ENCODE peak calls at places on chromosomes 7 and 10, in five cellular contexts. O, H, P, S and U are unnamed samples.

GRCh38 chr7:91609525-91609924 is 271.0 kb downstream of the MTERF1 start:
- DNase-seq in O (no peak), H (no peak), P (no peak), S (no peak), U (no peak)

GRCh38 chr10:44309939-44310761 is 74.7 kb downstream of the CXCL12 start:
- DNase-seq in O (no peak), H (no peak), P (no peak), S (no peak), U (no peak)

GRCh38 chr7:47591089-47591654 is 9.3 kb upstream of the TNS3 start:
- DNase-seq in O (no peak), H (no peak), P (no peak), S (no peak), U (no peak)

GRCh38 chr7:140646931-140647647 is 6.5 kb upstream of the DENND2A start:
- DNase-seq in O (no peak), H (no peak), P (no peak), S (no peak), U (no peak)

GRCh38 chr10:113214331-113214730 is 264.3 kb downstream of the TCF7L2 start:
- DNase-seq in O (no peak), H (no peak), P (no peak), S (no peak), U (no peak)

GRCh38 chr10:55631071-55631654 is 729.9 kb downstream of the ZWINT start:
- DNase-seq in O (peak; percentile 39), H (peak; percentile 67), P (peak; percentile 32), S (peak; percentile 73), U (peak; percentile 80)

GRCh38 chr7:77474756-77475155 is 58.6 kb upstream of the GSAP start:
- DNase-seq in O (no peak), H (no peak), P (no peak), S (no peak), U (no peak)

GRCh38 chr7:134947329-134947728 is 39.0 kb upstream of the AGBL3 start:
- DNase-seq in O (no peak), H (no peak), P (no peak), S (no peak), U (no peak)

GRCh38 chr7:84021292-84021898 is 173.2 kb downstream of the SEMA3A start:
- DNase-seq in O (peak; percentile 27), H (no peak), P (no peak), S (no peak), U (no peak)

GRCh38 chr10:17216901-17217395 is 11.1 kb upstream of the VIM start:
- DNase-seq in O (no peak), H (no peak), P (no peak), S (no peak), U (no peak)

GRCh38 chr7:134254311-134254710 is 62.4 kb downstream of the SLC35B4 start:
- DNase-seq in O (no peak), H (no peak), P (no peak), S (no peak), U (no peak)

GRCh38 chr7:14714161-14714728 is 188.3 kb downstream of the DGKB start:
- DNase-seq in O (no peak), H (no peak), P (peak; percentile 47), S (no peak), U (no peak)

GRCh38 chr7:17152698-17153097 is 145.8 kb upstream of the AHR start:
- DNase-seq in O (no peak), H (no peak), P (no peak), S (no peak), U (peak; percentile 20)

GRCh38 chr7:116290740-116291139 is 80.4 kb downstream of the TES start:
- DNase-seq in O (no peak), H (no peak), P (no peak), S (no peak), U (no peak)

GRCh38 chr7:66050990-66051424 is 24.6 kb upstream of the ASL start:
- DNase-seq in O (peak; percentile 34), H (no peak), P (no peak), S (peak; percentile 49), U (peak; percentile 62)

GRCh38 chr10:35639651-35640311 is 2.3 kb downstream of the FZD8 start:
- DNase-seq in O (no peak), H (no peak), P (peak; percentile 48), S (peak; percentile 33), U (peak; percentile 19)

GRCh38 chr10:111338798-111339197 is 262.0 kb downstream of the ADRA2A start:
- DNase-seq in O (no peak), H (no peak), P (no peak), S (no peak), U (no peak)

GRCh38 chr10:96747734-96748550 is 27.6 kb upstream of the PIK3AP1 start:
- DNase-seq in O (no peak), H (no peak), P (no peak), S (no peak), U (no peak)

GRCh38 chr10:124266468-124267230 is 152.1 kb downstream of the OAT start:
- DNase-seq in O (no peak), H (peak; percentile 22), P (no peak), S (no peak), U (no peak)

GRCh38 chr7:1103009-1103788 is 15.3 kb downstream of the GPER1 start:
- DNase-seq in O (no peak), H (no peak), P (no peak), S (no peak), U (no peak)
- TF ChIP-seq POLR2A in O (no peak), H (no peak), P (no peak), S (no peak), U (no peak)

DNA sequence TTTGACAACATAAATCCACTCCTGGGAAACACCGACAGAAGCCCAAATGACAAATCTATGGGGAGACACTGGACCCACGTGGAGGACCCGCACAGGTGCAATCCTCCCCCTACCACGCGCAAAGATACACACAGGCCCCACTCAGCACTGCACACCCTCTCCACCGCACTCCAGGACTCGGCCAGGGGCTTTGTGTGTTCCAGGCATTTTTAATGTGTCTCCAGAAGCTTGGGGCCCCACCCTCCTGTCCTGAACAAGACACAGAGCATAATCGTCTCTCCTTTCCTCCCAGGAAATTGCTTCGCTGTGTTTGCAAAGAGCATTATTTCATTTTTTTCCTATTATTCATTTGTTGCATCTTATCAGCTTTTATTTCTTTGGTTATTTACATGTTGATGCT is 82.8 kb downstream of the GLI3 start:
- DNase-seq in O (no peak), H (no peak), P (no peak), S (no peak), U (no peak)
- H3K27ac ChIP-seq in O (no peak overlapping the region), H (no peak overlapping the region), P (no peak overlapping the region), S (no peak overlapping the region), U (no peak overlapping the region)

GRCh38 chr7:158492372-158492771 is 95.3 kb downstream of the PTPRN2 start:
- DNase-seq in O (no peak), H (no peak), P (no peak), S (no peak), U (no peak)
- H3K27me3 ChIP-seq in O (peaks cover 10% of the 10 kb centered on the region), H (no peaks in the 10 kb centered on the region), P (no peaks in the 10 kb centered on the region), S (peaks cover 44% of the 10 kb centered on the region), U (no peaks in the 10 kb centered on the region)

GRCh38 chr7:100835903-100836811 is 8.8 kb upstream of the EPHB4 start:
- DNase-seq in O (peak; percentile 83), H (peak; percentile 61), P (peak; percentile 87), S (peak; percentile 64), U (peak; percentile 84)
- TF ChIP-seq POLR2A in O (no peak), H (peak; percentile 26), P (peak; percentile 89), S (no peak), U (no peak)